ENCODE peak calls at places on chromosomes 7 and 10, in four cellular contexts. P is iPS DF 6.9, Z is heart right ventricle, A is SJSA1. U is an unnamed sample. For H3K27me3, the result is how much of the 10 kb centered on the place peaks cover.

GRCh38 chr10:69741671-69742355 is 59.9 kb upstream of the COL13A1 start:
- DNase-seq in A (no peak), P (no peak), Z (no peak), U (no peak)

GRCh38 chr7:107152011-107152410 is 16.8 kb upstream of the HBP1 start:
- DNase-seq in A (no peak), P (no peak), Z (no peak), U (no peak)

GRCh38 chr10:95278061-95278988 is 12.5 kb downstream of the PDLIM1 start:
- DNase-seq in Z (no peak), P (no peak), A (peak), U (peak)

GRCh38 chr10:70568113-70568512 is 34.4 kb downstream of the PRF1 start:
- DNase-seq in A (no peak), P (no peak), Z (no peak), U (no peak)

GRCh38 chr7:35753761-35754603 is 46.9 kb upstream of the SEPTIN7 start:
- DNase-seq in P (no peak), A (no peak), Z (peak), U (peak)

GRCh38 chr10:5999440-6000165 is 22.3 kb upstream of the IL15RA start:
- DNase-seq in A (no peak), Z (no peak), P (no peak), U (no peak)

GRCh38 chr10:33094263-33095051 is 136.4 kb upstream of the ITGB1 start:
- DNase-seq in P (no peak), Z (peak), A (no peak), U (no peak)

GRCh38 chr10:126117196-126117595 is 220.8 kb downstream of the FANK1 start:
- DNase-seq in P (no peak), Z (peak), A (no peak), U (peak)

GRCh38 chr7:105677395-105677701 is 96.1 kb upstream of the EFCAB10 start:
- DNase-seq in P (no peak), Z (no peak), A (no peak), U (no peak)

GRCh38 chr10:71237843-71238623 is 25.7 kb downstream of the UNC5B start:
- DNase-seq in Z (no peak), A (no peak), P (no peak), U (no peak)

GRCh38 chr10:90885176-90885575 is 13.4 kb downstream of the RPP30 start:
- DNase-seq in Z (no peak), A (no peak), P (no peak), U (no peak)

GRCh38 chr10:118373786-118374185 is 31.7 kb upstream of the FAM204A start:
- DNase-seq in Z (no peak), P (no peak), A (no peak), U (no peak)

GRCh38 chr7:134718211-134718875 is 61.1 kb upstream of the CALD1 start:
- DNase-seq in Z (no peak), A (no peak), P (no peak), U (no peak)

GRCh38 chr10:24255115-24255895 is 46.4 kb downstream of the KIAA1217 start:
- DNase-seq in Z (no peak), P (peak), A (no peak), U (no peak)

GRCh38 chr10:61063035-61063434 is 119.0 kb upstream of the RHOBTB1 start:
- DNase-seq in P (no peak), Z (peak), A (no peak), U (no peak)

GRCh38 chr10:94963901-94964300 is 25.4 kb downstream of the CYP2C9 start:
- DNase-seq in Z (no peak), P (peak), A (no peak), U (no peak)

GRCh38 chr10:113475381-113475807 is 77.5 kb upstream of the HABP2 start:
- DNase-seq in P (no peak), A (no peak), Z (no peak), U (no peak)

GRCh38 chr7:22944506-22944905 is 69.4 kb downstream of the HYCC1 start:
- DNase-seq in A (no peak), Z (no peak), P (no peak), U (no peak)

GRCh38 chr7:129431911-129432643 is 2.2 kb upstream of the STRIP2 start:
- DNase-seq in Z (no peak), P (no peak), A (no peak), U (no peak)

GRCh38 chr10:107529350-107529749 is 364.8 kb upstream of the SORCS1 start:
- DNase-seq in A (no peak), Z (no peak), P (no peak), U (no peak)

GRCh38 chr10:74821501-74821900 is 4.9 kb upstream of the KAT6B start:
- DNase-seq in A (no peak), P (no peak), Z (no peak), U (no peak)

GRCh38 chr10:43939389-43939938 is 290.8 kb upstream of the ZNF32 start:
- DNase-seq in Z (no peak), A (peak), P (no peak), U (no peak)
- H3K27ac ChIP-seq in Z (peak), A (no peak), P (no peak), U (no peak)

DNA sequence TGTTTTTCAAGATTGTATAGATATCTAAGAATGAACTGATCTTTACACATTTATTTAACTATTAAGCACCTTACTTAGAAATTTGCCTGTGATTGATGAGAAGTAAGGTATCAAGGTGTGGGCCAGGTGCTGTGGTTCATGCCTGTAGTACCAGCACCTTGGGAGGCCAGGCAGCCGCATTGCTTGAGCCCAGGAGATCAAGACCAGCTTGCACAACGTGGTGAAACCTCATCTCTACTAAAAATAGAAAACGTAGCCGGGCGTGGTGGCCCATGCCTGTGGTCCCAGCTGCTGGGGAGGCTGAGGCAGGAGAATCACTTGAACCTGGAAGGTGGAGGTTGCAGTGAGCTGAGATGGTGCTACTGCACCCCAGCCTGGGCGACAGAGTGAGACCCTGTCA is 33.7 kb downstream of the NME8 start:
- DNase-seq in P (no peak), Z (no peak), A (no peak), U (no peak)
- H3K27me3 ChIP-seq in P (under half), Z (under half), A (under half), U (under half)

GRCh38 chr7:101924171-101924570 is 106.7 kb downstream of the CUX1 start:
- DNase-seq in A (peak), Z (peak), P (no peak), U (no peak)

GRCh38 chr7:101926265-101926664 is 108.8 kb downstream of the CUX1 start:
- DNase-seq in A (no peak), Z (no peak), P (no peak), U (no peak)

GRCh38 chr7:101922631-101923275 is 105.3 kb downstream of the CUX1 start:
- DNase-seq in Z (no peak), P (no peak), A (no peak), U (no peak)

GRCh38 chr7:101921061-101921460 is 103.6 kb downstream of the CUX1 start:
- DNase-seq in Z (no peak), A (no peak), P (no peak), U (no peak)

DNA sequence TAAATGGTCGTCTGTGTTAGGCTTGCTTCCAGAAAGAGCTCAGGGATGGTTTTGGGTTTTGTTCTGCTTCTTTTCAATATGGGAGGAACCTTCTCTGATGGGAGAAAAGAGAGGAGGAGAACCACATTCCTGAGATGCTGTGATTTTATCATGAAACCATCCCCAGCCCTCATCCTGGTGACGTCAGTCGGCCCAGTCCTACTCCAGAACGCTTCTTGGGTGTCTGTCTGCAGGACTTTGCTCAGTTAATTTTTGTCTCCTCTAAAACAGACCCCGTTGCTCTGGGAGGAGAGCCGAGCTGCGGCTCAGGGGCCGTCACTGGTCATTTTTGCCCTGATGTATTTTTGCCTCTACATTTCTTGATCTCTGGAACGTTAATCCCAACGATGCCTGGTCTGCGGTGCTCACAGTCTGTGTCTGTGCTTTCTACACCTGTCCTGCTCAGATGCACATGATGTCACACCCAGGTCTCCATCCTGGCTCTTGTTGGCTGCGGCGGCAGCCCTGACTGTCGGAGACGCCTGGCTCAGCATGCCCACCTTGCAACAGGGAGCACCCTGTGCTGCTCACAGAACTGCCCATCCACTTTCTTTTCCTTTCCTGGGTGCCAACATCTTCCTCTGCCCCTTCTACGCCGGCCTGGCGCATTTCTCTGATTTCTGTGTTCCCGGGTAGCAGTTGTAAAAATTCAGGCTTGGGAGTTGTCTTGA is 106.0 kb downstream of the CUX1 start:
- DNase-seq in Z (no peak), P (no peak), A (no peak), U (no peak)
- H3K27ac ChIP-seq in Z (peak), P (no peak), A (peak), U (peak)

GRCh38 chr7:70736715-70737460 is 395.1 kb upstream of the GALNT17 start:
- DNase-seq in A (no peak), Z (no peak), P (no peak), U (no peak)
- H3K27me3 ChIP-seq in A (under half), Z (under half), P (under half), U (under half)